ENCODE peak calls at places on chromosome 16, in seven cellular contexts. One of them, this sample, is unnamed.
A peak's percentile ranks its signal among the peaks of the same experiment; 100 is the strongest.

GRCh38 chr16:31093132-31093703 is 1.4 kb downstream of the VKORC1 start:
- DNase-seq in transverse colon: peak; percentile 33
- DNase-seq in heart right ventricle: no peak
- DNase-seq in cardiac muscle cell: peak; percentile 47
- DNase-seq in neural progenitor cell: peak; percentile 76
- DNase-seq in upper lobe of right lung: no peak
- DNase-seq in lower lobe of right lung: no peak
- DNase-seq in this sample: no peak

GRCh38 chr16:31215287-31216115 is 1.4 kb downstream of the PYDC1 start:
- DNase-seq in upper lobe of right lung: peak; percentile 82
- DNase-seq in neural progenitor cell: peak; percentile 94
- DNase-seq in cardiac muscle cell: peak; percentile 77
- DNase-seq in heart right ventricle: peak; percentile 62
- DNase-seq in lower lobe of right lung: peak; percentile 79
- DNase-seq in transverse colon: peak; percentile 66
- DNase-seq in this sample: no peak

GRCh38 chr16:83952587-83952939 is 477 bp upstream of the OSGIN1 start:
- DNase-seq in lower lobe of right lung: no peak
- DNase-seq in cardiac muscle cell: no peak
- DNase-seq in neural progenitor cell: no peak
- DNase-seq in transverse colon: no peak
- DNase-seq in heart right ventricle: no peak
- DNase-seq in upper lobe of right lung: no peak
- DNase-seq in this sample: no peak

GRCh38 chr16:4780235-4780634 is 7.9 kb downstream of the SEPTIN12 start:
- DNase-seq in lower lobe of right lung: no peak
- DNase-seq in transverse colon: no peak
- DNase-seq in upper lobe of right lung: no peak
- DNase-seq in neural progenitor cell: no peak
- DNase-seq in heart right ventricle: no peak
- DNase-seq in cardiac muscle cell: no peak
- DNase-seq in this sample: no peak

GRCh38 chr16:66161942-66162341 is 204.5 kb upstream of the CDH5 start:
- DNase-seq in lower lobe of right lung: no peak
- DNase-seq in heart right ventricle: no peak
- DNase-seq in cardiac muscle cell: no peak
- DNase-seq in neural progenitor cell: no peak
- DNase-seq in transverse colon: no peak
- DNase-seq in upper lobe of right lung: no peak
- DNase-seq in this sample: no peak

GRCh38 chr16:17460890-17461289 is 9.9 kb downstream of the XYLT1 start:
- DNase-seq in heart right ventricle: no peak
- DNase-seq in lower lobe of right lung: no peak
- DNase-seq in transverse colon: no peak
- DNase-seq in neural progenitor cell: no peak
- DNase-seq in upper lobe of right lung: no peak
- DNase-seq in cardiac muscle cell: no peak
- DNase-seq in this sample: no peak

GRCh38 chr16:12288537-12289174 is 312.1 kb downstream of the SNX29 start:
- DNase-seq in lower lobe of right lung: no peak
- DNase-seq in upper lobe of right lung: no peak
- DNase-seq in heart right ventricle: no peak
- DNase-seq in cardiac muscle cell: no peak
- DNase-seq in transverse colon: no peak
- DNase-seq in neural progenitor cell: no peak
- DNase-seq in this sample: no peak

GRCh38 chr16:4376126-4376819 is 4.6 kb downstream of the VASN start:
- DNase-seq in lower lobe of right lung: peak; percentile 92
- DNase-seq in cardiac muscle cell: peak; percentile 92
- DNase-seq in neural progenitor cell: peak; percentile 4
- DNase-seq in upper lobe of right lung: peak; percentile 94
- DNase-seq in transverse colon: peak; percentile 76
- DNase-seq in heart right ventricle: peak; percentile 94
- DNase-seq in this sample: no peak

GRCh38 chr16:15440852-15441251 is 6.5 kb downstream of the BMERB1 start:
- DNase-seq in lower lobe of right lung: no peak
- DNase-seq in upper lobe of right lung: no peak
- DNase-seq in transverse colon: no peak
- DNase-seq in heart right ventricle: no peak
- DNase-seq in neural progenitor cell: no peak
- DNase-seq in cardiac muscle cell: peak; percentile 27
- DNase-seq in this sample: no peak

GRCh38 chr16:50683689-50684374 is 2.7 kb upstream of the SNX20 start:
- DNase-seq in transverse colon: peak; percentile 69
- DNase-seq in neural progenitor cell: no peak
- DNase-seq in upper lobe of right lung: no peak
- DNase-seq in lower lobe of right lung: no peak
- DNase-seq in cardiac muscle cell: no peak
- DNase-seq in heart right ventricle: no peak
- DNase-seq in this sample: no peak

GRCh38 chr16:85248269-85248668 is 136.0 kb upstream of the CIBAR2 start:
- DNase-seq in cardiac muscle cell: no peak
- DNase-seq in heart right ventricle: no peak
- DNase-seq in transverse colon: no peak
- DNase-seq in upper lobe of right lung: no peak
- DNase-seq in neural progenitor cell: no peak
- DNase-seq in lower lobe of right lung: no peak
- DNase-seq in this sample: no peak

GRCh38 chr16:69855587-69855986 is 93.5 kb downstream of the WWP2 start:
- DNase-seq in transverse colon: no peak
- DNase-seq in upper lobe of right lung: no peak
- DNase-seq in neural progenitor cell: no peak
- DNase-seq in cardiac muscle cell: peak; percentile 21
- DNase-seq in lower lobe of right lung: no peak
- DNase-seq in heart right ventricle: no peak
- DNase-seq in this sample: no peak

GRCh38 chr16:739560-740458 is 988 bp downstream of the CIAO3 start:
- DNase-seq in cardiac muscle cell: no peak
- DNase-seq in upper lobe of right lung: peak; percentile 60
- DNase-seq in transverse colon: no peak
- DNase-seq in neural progenitor cell: no peak
- DNase-seq in heart right ventricle: no peak
- DNase-seq in lower lobe of right lung: no peak
- DNase-seq in this sample: no peak

GRCh38 chr16:72501739-72502653 is 330.0 kb upstream of the PMFBP1 start:
- DNase-seq in lower lobe of right lung: no peak
- DNase-seq in transverse colon: peak; percentile 53
- DNase-seq in upper lobe of right lung: no peak
- DNase-seq in neural progenitor cell: peak; percentile 75
- DNase-seq in cardiac muscle cell: peak; percentile 88
- DNase-seq in heart right ventricle: peak; percentile 23
- DNase-seq in this sample: no peak

GRCh38 chr16:23784811-23785447 is 30.1 kb downstream of the CHP2 start:
- DNase-seq in neural progenitor cell: no peak
- DNase-seq in lower lobe of right lung: no peak
- DNase-seq in upper lobe of right lung: no peak
- DNase-seq in heart right ventricle: no peak
- DNase-seq in cardiac muscle cell: peak; percentile 47
- DNase-seq in transverse colon: no peak
- DNase-seq in this sample: no peak

GRCh38 chr16:69561901-69562300 is 3.9 kb upstream of the NFAT5 start:
- DNase-seq in heart right ventricle: no peak
- DNase-seq in upper lobe of right lung: no peak
- DNase-seq in transverse colon: no peak
- DNase-seq in cardiac muscle cell: no peak
- DNase-seq in lower lobe of right lung: no peak
- DNase-seq in neural progenitor cell: no peak
- DNase-seq in this sample: no peak

GRCh38 chr16:69234460-69234859 is 47.5 kb downstream of the SNTB2 start:
- DNase-seq in transverse colon: no peak
- DNase-seq in heart right ventricle: no peak
- DNase-seq in upper lobe of right lung: no peak
- DNase-seq in lower lobe of right lung: no peak
- DNase-seq in neural progenitor cell: no peak
- DNase-seq in cardiac muscle cell: no peak
- DNase-seq in this sample: no peak

GRCh38 chr16:4240624-4241023 is 1.3 kb downstream of the SRL start:
- DNase-seq in upper lobe of right lung: no peak
- DNase-seq in neural progenitor cell: peak; percentile 39
- DNase-seq in lower lobe of right lung: no peak
- DNase-seq in heart right ventricle: peak; percentile 56
- DNase-seq in cardiac muscle cell: no peak
- DNase-seq in transverse colon: no peak
- DNase-seq in this sample: no peak

GRCh38 chr16:67846320-67847063 is at the start of gene NUTF2:
- DNase-seq in neural progenitor cell: peak; percentile 99
- DNase-seq in transverse colon: peak; percentile 97
- DNase-seq in cardiac muscle cell: peak; percentile 97
- DNase-seq in upper lobe of right lung: peak; percentile 98
- DNase-seq in lower lobe of right lung: peak; percentile 96
- DNase-seq in heart right ventricle: peak; percentile 96
- DNase-seq in this sample: peak; percentile 52

GRCh38 chr16:67181346-67181745 is 2.4 kb downstream of the MATCAP1 start:
- DNase-seq in transverse colon: peak; percentile 41
- DNase-seq in neural progenitor cell: no peak
- DNase-seq in heart right ventricle: no peak
- DNase-seq in lower lobe of right lung: no peak
- DNase-seq in cardiac muscle cell: peak; percentile 89
- DNase-seq in upper lobe of right lung: no peak
- DNase-seq in this sample: no peak

GRCh38 chr16:47475786-47476185 is 14.7 kb downstream of the PHKB start:
- DNase-seq in upper lobe of right lung: no peak
- DNase-seq in neural progenitor cell: no peak
- DNase-seq in cardiac muscle cell: no peak
- DNase-seq in transverse colon: no peak
- DNase-seq in heart right ventricle: no peak
- DNase-seq in lower lobe of right lung: no peak
- DNase-seq in this sample: no peak

GRCh38 chr16:47578573-47578972 is 117.4 kb downstream of the PHKB start:
- DNase-seq in upper lobe of right lung: no peak
- DNase-seq in transverse colon: no peak
- DNase-seq in cardiac muscle cell: no peak
- DNase-seq in neural progenitor cell: no peak
- DNase-seq in heart right ventricle: no peak
- DNase-seq in lower lobe of right lung: no peak
- DNase-seq in this sample: no peak

GRCh38 chr16:19746561-19746960 is 28.5 kb downstream of the IQCK start:
- DNase-seq in cardiac muscle cell: peak; percentile 22
- DNase-seq in upper lobe of right lung: no peak
- DNase-seq in neural progenitor cell: peak; percentile 75
- DNase-seq in lower lobe of right lung: no peak
- DNase-seq in transverse colon: no peak
- DNase-seq in heart right ventricle: no peak
- DNase-seq in this sample: no peak

GRCh38 chr16:30116291-30117207 is 3.2 kb upstream of the GDPD3 start:
- DNase-seq in upper lobe of right lung: peak; percentile 41
- DNase-seq in neural progenitor cell: no peak
- DNase-seq in lower lobe of right lung: no peak
- DNase-seq in heart right ventricle: no peak
- DNase-seq in cardiac muscle cell: no peak
- DNase-seq in transverse colon: no peak
- DNase-seq in this sample: no peak

GRCh38 chr16:15981382-15981781 is 32.0 kb downstream of the ABCC1 start:
- DNase-seq in cardiac muscle cell: no peak
- DNase-seq in lower lobe of right lung: no peak
- DNase-seq in transverse colon: no peak
- DNase-seq in heart right ventricle: no peak
- DNase-seq in neural progenitor cell: no peak
- DNase-seq in upper lobe of right lung: no peak
- DNase-seq in this sample: no peak

GRCh38 chr16:79997257-79997656 is 396.7 kb upstream of the MAF start:
- DNase-seq in lower lobe of right lung: no peak
- DNase-seq in upper lobe of right lung: no peak
- DNase-seq in neural progenitor cell: peak; percentile 50
- DNase-seq in transverse colon: no peak
- DNase-seq in heart right ventricle: no peak
- DNase-seq in cardiac muscle cell: peak; percentile 17
- DNase-seq in this sample: no peak
- TF ChIP-seq CTCF in lower lobe of right lung: peak; percentile 48
- TF ChIP-seq CTCF in upper lobe of right lung: peak; percentile 53
- TF ChIP-seq CTCF in neural progenitor cell: peak; percentile 62
- TF ChIP-seq CTCF in transverse colon: peak; percentile 26
- TF ChIP-seq CTCF in heart right ventricle: no peak
- TF ChIP-seq CTCF in cardiac muscle cell: peak; percentile 26
- TF ChIP-seq CTCF in this sample: peak; percentile 62

DNA sequence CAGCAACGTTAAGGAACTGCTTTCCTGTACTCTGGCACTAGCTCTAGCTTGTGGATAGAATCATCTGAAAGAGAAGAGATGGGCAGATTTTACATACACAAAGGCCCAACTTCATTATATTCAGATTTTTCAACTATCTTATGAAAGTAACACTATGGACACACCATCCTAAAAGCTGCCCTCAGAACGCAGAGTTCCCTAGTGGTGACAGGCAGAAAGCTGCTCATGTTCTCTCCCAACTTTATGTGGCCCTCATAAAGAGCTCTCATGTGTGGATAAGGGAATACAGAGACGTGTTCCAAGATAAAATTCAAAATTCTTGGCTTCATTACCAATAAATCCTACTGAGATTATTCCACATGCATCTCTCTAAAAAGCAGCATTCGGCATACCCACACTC is 1.5 kb downstream of the CFAP20 start:
- DNase-seq in upper lobe of right lung: no peak
- DNase-seq in heart right ventricle: no peak
- DNase-seq in transverse colon: no peak
- DNase-seq in cardiac muscle cell: no peak
- DNase-seq in neural progenitor cell: no peak
- DNase-seq in lower lobe of right lung: no peak
- DNase-seq in this sample: no peak
- H3K4me3 ChIP-seq in upper lobe of right lung: peak overlapping the region; percentile 91
- H3K4me3 ChIP-seq in heart right ventricle: no peak overlapping the region
- H3K4me3 ChIP-seq in transverse colon: no peak overlapping the region
- H3K4me3 ChIP-seq in cardiac muscle cell: peak overlapping the region; percentile 56
- H3K4me3 ChIP-seq in neural progenitor cell: peak overlapping the region; percentile 80
- H3K4me3 ChIP-seq in lower lobe of right lung: peak overlapping the region; percentile 76
- H3K4me3 ChIP-seq in this sample: peak overlapping the region; percentile 69

GRCh38 chr16:89174055-89174827 is 2.7 kb downstream of the CDH15 start:
- DNase-seq in heart right ventricle: no peak
- DNase-seq in neural progenitor cell: no peak
- DNase-seq in transverse colon: no peak
- DNase-seq in cardiac muscle cell: no peak
- DNase-seq in upper lobe of right lung: no peak
- DNase-seq in lower lobe of right lung: no peak
- DNase-seq in this sample: no peak
- H3K27me3 ChIP-seq in heart right ventricle: peaks cover 12% of the 10 kb centered on the region
- H3K27me3 ChIP-seq in neural progenitor cell: peaks cover 36% of the 10 kb centered on the region
- H3K27me3 ChIP-seq in transverse colon: peaks cover 79% of the 10 kb centered on the region
- H3K27me3 ChIP-seq in cardiac muscle cell: peaks cover 18% of the 10 kb centered on the region
- H3K27me3 ChIP-seq in upper lobe of right lung: peaks cover 11% of the 10 kb centered on the region
- H3K27me3 ChIP-seq in lower lobe of right lung: peaks cover 39% of the 10 kb centered on the region
- H3K27me3 ChIP-seq in this sample: peaks cover 6% of the 10 kb centered on the region

GRCh38 chr16:88421301-88421700 is 31.8 kb upstream of the ZFPM1 start:
- DNase-seq in upper lobe of right lung: no peak
- DNase-seq in cardiac muscle cell: no peak
- DNase-seq in lower lobe of right lung: no peak
- DNase-seq in neural progenitor cell: no peak
- DNase-seq in transverse colon: no peak
- DNase-seq in heart right ventricle: no peak
- DNase-seq in this sample: no peak

GRCh38 chr16:88424536-88425230 is 28.4 kb upstream of the ZFPM1 start:
- DNase-seq in neural progenitor cell: no peak
- DNase-seq in upper lobe of right lung: no peak
- DNase-seq in transverse colon: no peak
- DNase-seq in lower lobe of right lung: no peak
- DNase-seq in heart right ventricle: peak; percentile 49
- DNase-seq in cardiac muscle cell: no peak
- DNase-seq in this sample: no peak

GRCh38 chr16:88421871-88422433 is 31.1 kb upstream of the ZFPM1 start:
- DNase-seq in heart right ventricle: no peak
- DNase-seq in upper lobe of right lung: no peak
- DNase-seq in lower lobe of right lung: no peak
- DNase-seq in cardiac muscle cell: no peak
- DNase-seq in transverse colon: no peak
- DNase-seq in neural progenitor cell: no peak
- DNase-seq in this sample: no peak

GRCh38 chr16:88422733-88423447 is 30.2 kb upstream of the ZFPM1 start:
- DNase-seq in upper lobe of right lung: no peak
- DNase-seq in transverse colon: no peak
- DNase-seq in cardiac muscle cell: no peak
- DNase-seq in lower lobe of right lung: no peak
- DNase-seq in heart right ventricle: no peak
- DNase-seq in neural progenitor cell: no peak
- DNase-seq in this sample: no peak

GRCh38 chr16:88423448-88423850 is 29.6 kb upstream of the ZFPM1 start:
- DNase-seq in heart right ventricle: no peak
- DNase-seq in lower lobe of right lung: no peak
- DNase-seq in neural progenitor cell: no peak
- DNase-seq in transverse colon: no peak
- DNase-seq in upper lobe of right lung: no peak
- DNase-seq in cardiac muscle cell: no peak
- DNase-seq in this sample: no peak
- TF ChIP-seq CTCF in heart right ventricle: no peak
- TF ChIP-seq CTCF in lower lobe of right lung: no peak
- TF ChIP-seq CTCF in neural progenitor cell: no peak
- TF ChIP-seq CTCF in transverse colon: no peak
- TF ChIP-seq CTCF in upper lobe of right lung: no peak
- TF ChIP-seq CTCF in cardiac muscle cell: no peak
- TF ChIP-seq CTCF in this sample: no peak

This sample was measured in BJ.